ENCODE peak calls at places on chromosome 10, in eight cellular contexts. N is stimulated activated CD8-positive, alpha-beta memory T cell treated with anti-CD3 and anti-CD28 coated beads, Interleukin-4, amount 100 ng/mL, for 1 hour; J is amniotic stem cell; K is WTC11; C is AG08396; Y is heart left ventricle; G is NCI-H345; H is activated T-cell treated with anti-CD3 and anti-CD28 coated beads, Interleukin-2, amount 50 U/mL, for 72 hours. D is an unnamed sample.

GRCh38 chr10:58951087-58951486 is 225.4 kb upstream of the PHYHIPL start:
- DNase-seq in C (no peak), N (no peak), H (no peak), Y (no peak), G (no peak), K (no peak), J (no peak), D (no peak)

GRCh38 chr10:116787893-116788665 is 45.7 kb upstream of the HSPA12A start:
- DNase-seq in C (peak), Y (peak), H (peak), G (peak), N (peak), K (peak), J (peak), D (peak)

GRCh38 chr10:28054211-28054888 is 55.5 kb upstream of the ODAD2 start:
- DNase-seq in K (no peak), Y (no peak), H (no peak), G (no peak), C (peak), N (no peak), J (peak), D (no peak)

GRCh38 chr10:125773702-125774101 is 1.9 kb downstream of the MMP21 start:
- DNase-seq in C (peak), K (no peak), J (no peak), Y (no peak), N (no peak), G (no peak), H (no peak), D (no peak)

GRCh38 chr10:53490553-53490952 is 718.0 kb upstream of the MBL2 start:
- DNase-seq in G (no peak), N (no peak), K (no peak), J (no peak), H (no peak), Y (no peak), C (no peak), D (no peak)

GRCh38 chr10:119104653-119105024 is 726 bp downstream of the DENND10 start:
- DNase-seq in K (peak), Y (peak), H (no peak), G (no peak), N (no peak), J (no peak), C (peak), D (no peak)

GRCh38 chr10:95328013-95328412 is 37.2 kb upstream of the PDLIM1 start:
- DNase-seq in C (no peak), G (no peak), H (no peak), K (no peak), J (no peak), Y (no peak), N (no peak), D (no peak)

GRCh38 chr10:13693783-13694450 is 107.2 kb downstream of the PRPF18 start:
- DNase-seq in H (no peak), N (no peak), K (no peak), J (no peak), Y (no peak), G (no peak), C (no peak), D (no peak)

GRCh38 chr10:21281765-21282484 is 243.6 kb downstream of the SKIDA1 start:
- DNase-seq in N (no peak), G (no peak), Y (no peak), C (no peak), J (no peak), H (no peak), K (peak), D (no peak)

D was measured in GM12892.